ENCODE peak calls at places on chromosomes 13 and 19, in eight cellular contexts. W is fibroblast of mammary gland, A is HFFc6, H is fibroblast of the aortic adventitia, Y is NB4, I is iris pigment epithelial cell, L is GM13977, X is RPMI7951. O is an unnamed sample.

GRCh38 chr13:22194106-22194810 is 523.4 kb downstream of the FGF9 start:
- DNase-seq in H (no peak), A (no peak), W (no peak), L (no peak), I (no peak), X (no peak), Y (no peak), O (no peak)

GRCh38 chr19:55341191-55342043 is 1.7 kb downstream of the KMT5C start:
- DNase-seq in I (peak; percentile 60), H (peak; percentile 47), A (peak; percentile 41), W (peak; percentile 56), Y (peak; percentile 45), L (peak; percentile 95), X (peak; percentile 48), O (peak; percentile 34)

GRCh38 chr13:40233731-40234195 is 432.7 kb downstream of the FOXO1 start:
- DNase-seq in H (no peak), Y (no peak), X (no peak), W (no peak), I (no peak), A (no peak), L (no peak), O (no peak)

GRCh38 chr13:106596287-106596937 is 28.5 kb upstream of the ARGLU1 start:
- DNase-seq in H (peak; percentile 43), X (no peak), W (no peak), A (no peak), Y (no peak), L (no peak), I (no peak), O (no peak)

GRCh38 chr13:99979453-99980200 is 2.0 kb upstream of the ZIC2 start:
- DNase-seq in W (no peak), I (no peak), X (no peak), A (no peak), H (no peak), Y (peak; percentile 79), L (no peak), O (no peak)

GRCh38 chr13:96248103-96248502 is 158.2 kb downstream of the HS6ST3 start:
- DNase-seq in L (no peak), I (no peak), W (no peak), H (no peak), A (no peak), Y (no peak), X (no peak), O (no peak)

GRCh38 chr19:48499352-48500090 is 12.1 kb downstream of the LMTK3 start:
- DNase-seq in I (no peak), H (no peak), A (no peak), W (no peak), L (no peak), X (no peak), Y (no peak), O (no peak)

GRCh38 chr19:47272448-47273312 is 2.0 kb upstream of the INAFM1 start:
- DNase-seq in Y (peak; percentile 98), A (no peak), L (no peak), W (peak; percentile 25), I (peak; percentile 84), H (peak; percentile 34), X (no peak), O (no peak)

GRCh38 chr13:114009590-114010400 is 35.9 kb upstream of the C13orf46 start:
- DNase-seq in A (no peak), W (no peak), H (no peak), X (no peak), I (no peak), Y (no peak), L (no peak), O (no peak)

GRCh38 chr19:294819-295686 is 3.9 kb upstream of the PLPP2 start:
- DNase-seq in W (peak; percentile 10), X (no peak), L (peak; percentile 84), I (peak; percentile 21), Y (peak; percentile 27), A (no peak), H (peak; percentile 31), O (no peak)

GRCh38 chr13:30895773-30896172 is 10.3 kb upstream of the MEDAG start:
- DNase-seq in Y (no peak), W (peak; percentile 86), X (peak; percentile 56), H (peak; percentile 94), L (no peak), I (peak; percentile 96), A (peak; percentile 74), O (no peak)

GRCh38 chr13:40355126-40355719 is 311.2 kb downstream of the FOXO1 start:
- DNase-seq in H (no peak), W (no peak), Y (no peak), L (no peak), I (no peak), X (no peak), A (no peak), O (no peak)

GRCh38 chr13:48184260-48184659 is 48.7 kb upstream of the ITM2B start:
- DNase-seq in Y (no peak), W (no peak), I (no peak), H (no peak), A (no peak), L (no peak), X (no peak), O (no peak)

GRCh38 chr19:38657633-38658222 is 10.3 kb downstream of the ACTN4 start:
- DNase-seq in L (no peak), X (peak; percentile 97), Y (no peak), W (peak; percentile 90), H (peak; percentile 61), I (peak; percentile 81), A (peak; percentile 99), O (no peak)

GRCh38 chr19:42270346-42271044 is 1.4 kb downstream of the CIC start:
- DNase-seq in W (peak; percentile 81), X (peak; percentile 79), A (peak; percentile 82), L (peak; percentile 70), Y (peak; percentile 60), I (peak; percentile 66), H (peak; percentile 85), O (peak; percentile 47)

GRCh38 chr13:65830411-65831172 is 1399.5 kb downstream of the PCDH9 start:
- DNase-seq in A (no peak), L (no peak), Y (no peak), I (no peak), X (no peak), W (no peak), H (no peak), O (no peak)

GRCh38 chr19:7230826-7231225 is 63.4 kb downstream of the INSR start:
- DNase-seq in W (no peak), X (no peak), Y (no peak), H (peak; percentile 58), I (no peak), A (no peak), L (no peak), O (no peak)

GRCh38 chr13:27795718-27796019 is 3.4 kb downstream of the GSX1 start:
- DNase-seq in L (no peak), W (no peak), H (no peak), I (no peak), X (no peak), A (no peak), Y (no peak), O (no peak)

GRCh38 chr19:41304706-41305483 is 5.1 kb upstream of the CCDC97 start:
- DNase-seq in L (no peak), I (no peak), Y (no peak), H (no peak), A (no peak), X (no peak), W (no peak), O (no peak)

GRCh38 chr19:17933414-17934129 is 757 bp downstream of the CCDC124 start:
- DNase-seq in Y (no peak), X (peak; percentile 39), L (peak; percentile 9), A (peak; percentile 60), W (peak; percentile 63), I (peak; percentile 67), H (peak; percentile 23), O (no peak)

GRCh38 chr19:6402834-6403608 is 10.1 kb upstream of the GTF2F1 start:
- DNase-seq in Y (no peak), I (peak; percentile 90), H (peak; percentile 57), L (no peak), A (peak; percentile 44), W (peak; percentile 75), X (no peak), O (no peak)

GRCh38 chr13:78875792-78876580 is 217.0 kb upstream of the OBI1 start:
- DNase-seq in L (no peak), W (no peak), Y (peak; percentile 36), X (no peak), H (no peak), A (no peak), I (no peak), O (no peak)

GRCh38 chr13:45511310-45512147 is 46.8 kb downstream of the COG3 start:
- DNase-seq in A (peak; percentile 70), X (peak; percentile 60), W (peak; percentile 81), I (peak; percentile 77), H (peak; percentile 84), L (peak; percentile 65), Y (peak; percentile 76), O (peak; percentile 68)

GRCh38 chr19:29843180-29844051 is 31.6 kb downstream of the CCNE1 start:
- DNase-seq in H (peak; percentile 28), X (peak; percentile 26), A (no peak), Y (peak; percentile 56), I (no peak), W (peak; percentile 38), L (peak; percentile 43), O (no peak)

GRCh38 chr13:110520431-110521295 is 40.9 kb downstream of the RAB20 start:
- DNase-seq in I (peak; percentile 84), Y (peak; percentile 89), W (peak; percentile 86), A (no peak), X (peak; percentile 68), H (peak; percentile 93), L (no peak), O (peak; percentile 96)

GRCh38 chr19:55590621-55591020 is 8.7 kb downstream of the FIZ1 start:
- DNase-seq in W (no peak), A (no peak), X (peak; percentile 22), Y (peak; percentile 25), L (no peak), H (no peak), I (no peak), O (no peak)

GRCh38 chr19:18520848-18521691 is 800 bp downstream of the ELL start:
- DNase-seq in Y (peak; percentile 46), L (peak; percentile 58), W (no peak), H (no peak), I (no peak), A (no peak), X (no peak), O (peak; percentile 41)

GRCh38 chr13:44231786-44232516 is 141.7 kb upstream of the SERP2 start:
- DNase-seq in A (peak; percentile 87), I (peak; percentile 98), Y (peak; percentile 4), W (peak; percentile 97), L (no peak), H (peak; percentile 99), X (peak; percentile 83), O (no peak)

GRCh38 chr13:94056362-94056990 is 423.0 kb downstream of the DCT start:
- DNase-seq in Y (no peak), L (no peak), I (no peak), X (no peak), W (no peak), H (no peak), A (peak; percentile 46), O (no peak)

GRCh38 chr13:34507630-34508029 is 434.4 kb upstream of the NBEA start:
- DNase-seq in H (no peak), I (no peak), L (no peak), X (no peak), W (no peak), Y (no peak), A (no peak), O (no peak)

GRCh38 chr13:53368948-53369347 is 340.3 kb downstream of the OLFM4 start:
- DNase-seq in H (no peak), I (no peak), A (no peak), W (no peak), X (no peak), L (no peak), Y (no peak), O (no peak)

GRCh38 chr13:24693862-24694471 is 13.8 kb downstream of the ATP12A start:
- DNase-seq in A (peak; percentile 42), Y (peak; percentile 76), X (peak; percentile 41), H (peak; percentile 46), W (peak; percentile 60), L (peak; percentile 85), I (peak; percentile 62), O (peak; percentile 88)

GRCh38 chr13:94329277-94329676 is 150.2 kb downstream of the DCT start:
- DNase-seq in L (no peak), A (no peak), H (peak; percentile 80), Y (no peak), X (peak; percentile 52), W (peak; percentile 86), I (peak; percentile 76), O (no peak)

GRCh38 chr13:105616313-105617075 is 919.0 kb downstream of the EFNB2 start:
- DNase-seq in X (peak; percentile 26), L (no peak), A (no peak), I (no peak), W (no peak), Y (no peak), H (no peak), O (no peak)

O was measured in AML-193.